ENCODE peak calls at places on chromosomes 6 and 20, in five cellular contexts. One of them, this sample, is unnamed.

GRCh38 chr20:47336013-47336754 is 20.3 kb downstream of the ZMYND8 start:
- DNase-seq in fibroblast of pulmonary artery: peak; percentile 87
- DNase-seq in GM06990: no peak
- DNase-seq in breast epithelium: peak; percentile 67
- DNase-seq in astrocyte of the spinal cord: peak; percentile 88
- DNase-seq in this sample: peak; percentile 87

GRCh38 chr6:83633609-83634008 is 75.3 kb downstream of the SNAP91 start:
- DNase-seq in fibroblast of pulmonary artery: no peak
- DNase-seq in GM06990: no peak
- DNase-seq in breast epithelium: no peak
- DNase-seq in astrocyte of the spinal cord: no peak
- DNase-seq in this sample: no peak

GRCh38 chr6:109454483-109455160 is 950 bp downstream of the MICAL1 start:
- DNase-seq in fibroblast of pulmonary artery: peak; percentile 29
- DNase-seq in GM06990: peak; percentile 76
- DNase-seq in breast epithelium: peak; percentile 39
- DNase-seq in astrocyte of the spinal cord: peak; percentile 47
- DNase-seq in this sample: no peak

GRCh38 chr20:44495802-44496481 is 20.3 kb downstream of the TTPAL start:
- DNase-seq in fibroblast of pulmonary artery: peak; percentile 89
- DNase-seq in GM06990: no peak
- DNase-seq in breast epithelium: no peak
- DNase-seq in astrocyte of the spinal cord: peak; percentile 95
- DNase-seq in this sample: peak; percentile 98

GRCh38 chr6:41182069-41183034 is 18.6 kb downstream of the TREML2 start:
- DNase-seq in fibroblast of pulmonary artery: peak; percentile 73
- DNase-seq in GM06990: no peak
- DNase-seq in breast epithelium: no peak
- DNase-seq in astrocyte of the spinal cord: peak; percentile 33
- DNase-seq in this sample: peak; percentile 60

GRCh38 chr20:64049060-64049886 is at the start of gene SOX18:
- DNase-seq in fibroblast of pulmonary artery: peak; percentile 34
- DNase-seq in GM06990: no peak
- DNase-seq in breast epithelium: no peak
- DNase-seq in astrocyte of the spinal cord: no peak
- DNase-seq in this sample: no peak

GRCh38 chr6:43811101-43812099 is 41.4 kb downstream of the VEGFA start:
- DNase-seq in fibroblast of pulmonary artery: no peak
- DNase-seq in GM06990: no peak
- DNase-seq in breast epithelium: no peak
- DNase-seq in astrocyte of the spinal cord: no peak
- DNase-seq in this sample: no peak

GRCh38 chr6:151807513-151808330 is at the start of gene ESR1:
- DNase-seq in fibroblast of pulmonary artery: peak; percentile 14
- DNase-seq in GM06990: peak; percentile 39
- DNase-seq in breast epithelium: peak; percentile 53
- DNase-seq in astrocyte of the spinal cord: no peak
- DNase-seq in this sample: no peak

GRCh38 chr20:50304883-50305635 is 114.4 kb downstream of the CEBPB start:
- DNase-seq in fibroblast of pulmonary artery: peak; percentile 96
- DNase-seq in GM06990: no peak
- DNase-seq in breast epithelium: peak; percentile 81
- DNase-seq in astrocyte of the spinal cord: peak; percentile 70
- DNase-seq in this sample: peak; percentile 99

GRCh38 chr6:19368511-19368910 is 468.7 kb upstream of the ID4 start:
- DNase-seq in fibroblast of pulmonary artery: peak; percentile 63
- DNase-seq in GM06990: no peak
- DNase-seq in breast epithelium: no peak
- DNase-seq in astrocyte of the spinal cord: peak; percentile 64
- DNase-seq in this sample: peak; percentile 54

GRCh38 chr6:13633343-13633742 is 18.2 kb downstream of the NOL7 start:
- DNase-seq in fibroblast of pulmonary artery: no peak
- DNase-seq in GM06990: no peak
- DNase-seq in breast epithelium: no peak
- DNase-seq in astrocyte of the spinal cord: no peak
- DNase-seq in this sample: no peak

GRCh38 chr6:125835221-125835744 is 44.5 kb downstream of the NCOA7 start:
- DNase-seq in fibroblast of pulmonary artery: peak; percentile 97
- DNase-seq in GM06990: no peak
- DNase-seq in breast epithelium: no peak
- DNase-seq in astrocyte of the spinal cord: peak; percentile 20
- DNase-seq in this sample: peak; percentile 81

GRCh38 chr6:106160189-106160588 is 74.1 kb downstream of the PRDM1 start:
- DNase-seq in fibroblast of pulmonary artery: no peak
- DNase-seq in GM06990: no peak
- DNase-seq in breast epithelium: no peak
- DNase-seq in astrocyte of the spinal cord: peak; percentile 36
- DNase-seq in this sample: no peak

GRCh38 chr6:43630980-43631619 is 2.0 kb upstream of the GTPBP2 start:
- DNase-seq in fibroblast of pulmonary artery: no peak
- DNase-seq in GM06990: no peak
- DNase-seq in breast epithelium: no peak
- DNase-seq in astrocyte of the spinal cord: no peak
- DNase-seq in this sample: no peak

GRCh38 chr6:140401666-140402255 is 1027.3 kb upstream of the CITED2 start:
- DNase-seq in fibroblast of pulmonary artery: peak; percentile 35
- DNase-seq in GM06990: no peak
- DNase-seq in breast epithelium: no peak
- DNase-seq in astrocyte of the spinal cord: no peak
- DNase-seq in this sample: peak; percentile 92

GRCh38 chr6:139904158-139904533 is 529.7 kb upstream of the CITED2 start:
- DNase-seq in fibroblast of pulmonary artery: no peak
- DNase-seq in GM06990: no peak
- DNase-seq in breast epithelium: no peak
- DNase-seq in astrocyte of the spinal cord: no peak
- DNase-seq in this sample: no peak

GRCh38 chr6:24576452-24576851 is 69.5 kb downstream of the KIAA0319 start:
- DNase-seq in fibroblast of pulmonary artery: no peak
- DNase-seq in GM06990: no peak
- DNase-seq in breast epithelium: no peak
- DNase-seq in astrocyte of the spinal cord: no peak
- DNase-seq in this sample: no peak

GRCh38 chr6:25332671-25333071 is 53.5 kb downstream of the CARMIL1 start:
- DNase-seq in fibroblast of pulmonary artery: no peak
- DNase-seq in GM06990: no peak
- DNase-seq in breast epithelium: no peak
- DNase-seq in astrocyte of the spinal cord: no peak
- DNase-seq in this sample: no peak

GRCh38 chr6:89434954-89435353 is 2.0 kb downstream of the ANKRD6 start:
- DNase-seq in fibroblast of pulmonary artery: no peak
- DNase-seq in GM06990: no peak
- DNase-seq in breast epithelium: no peak
- DNase-seq in astrocyte of the spinal cord: no peak
- DNase-seq in this sample: no peak

GRCh38 chr6:67683960-67684359 is 951.1 kb upstream of the ADGRB3 start:
- DNase-seq in fibroblast of pulmonary artery: peak; percentile 65
- DNase-seq in GM06990: no peak
- DNase-seq in breast epithelium: no peak
- DNase-seq in astrocyte of the spinal cord: peak; percentile 81
- DNase-seq in this sample: peak; percentile 1

GRCh38 chr20:46200582-46201570 is 82.8 kb downstream of the CD40 start:
- DNase-seq in fibroblast of pulmonary artery: peak; percentile 3
- DNase-seq in GM06990: no peak
- DNase-seq in breast epithelium: no peak
- DNase-seq in astrocyte of the spinal cord: no peak
- DNase-seq in this sample: no peak
- H3K4me3 ChIP-seq in fibroblast of pulmonary artery: no peak overlapping the region
- H3K4me3 ChIP-seq in GM06990: no peak overlapping the region
- H3K4me3 ChIP-seq in breast epithelium: peak overlapping the region; percentile 17
- H3K4me3 ChIP-seq in astrocyte of the spinal cord: no peak overlapping the region
- H3K4me3 ChIP-seq in this sample: no peak overlapping the region

GRCh38 chr6:169251822-169252804 is 1.5 kb downstream of the THBS2 start:
- DNase-seq in fibroblast of pulmonary artery: no peak
- DNase-seq in GM06990: no peak
- DNase-seq in breast epithelium: no peak
- DNase-seq in astrocyte of the spinal cord: no peak
- DNase-seq in this sample: no peak
- H3K4me3 ChIP-seq in fibroblast of pulmonary artery: peak overlapping the region; percentile 75
- H3K4me3 ChIP-seq in GM06990: no peak overlapping the region
- H3K4me3 ChIP-seq in breast epithelium: peak overlapping the region; percentile 46
- H3K4me3 ChIP-seq in astrocyte of the spinal cord: peak overlapping the region; percentile 53
- H3K4me3 ChIP-seq in this sample: peak overlapping the region; percentile 95

GRCh38 chr20:38260378-38261053 is at the start of gene KIAA1755:
- DNase-seq in fibroblast of pulmonary artery: no peak
- DNase-seq in GM06990: no peak
- DNase-seq in breast epithelium: no peak
- DNase-seq in astrocyte of the spinal cord: peak; percentile 39
- DNase-seq in this sample: no peak

GRCh38 chr20:38261054-38261390 is 487 bp upstream of the KIAA1755 start:
- DNase-seq in fibroblast of pulmonary artery: no peak
- DNase-seq in GM06990: no peak
- DNase-seq in breast epithelium: no peak
- DNase-seq in astrocyte of the spinal cord: no peak
- DNase-seq in this sample: no peak

GRCh38 chr20:38256966-38257365 is 3.6 kb downstream of the KIAA1755 start:
- DNase-seq in fibroblast of pulmonary artery: no peak
- DNase-seq in GM06990: no peak
- DNase-seq in breast epithelium: no peak
- DNase-seq in astrocyte of the spinal cord: no peak
- DNase-seq in this sample: no peak

GRCh38 chr20:38258545-38259223 is 1.9 kb downstream of the KIAA1755 start:
- DNase-seq in fibroblast of pulmonary artery: no peak
- DNase-seq in GM06990: no peak
- DNase-seq in breast epithelium: no peak
- DNase-seq in astrocyte of the spinal cord: no peak
- DNase-seq in this sample: no peak

GRCh38 chr20:38260025-38260377 is 534 bp downstream of the KIAA1755 start:
- DNase-seq in fibroblast of pulmonary artery: no peak
- DNase-seq in GM06990: no peak
- DNase-seq in breast epithelium: no peak
- DNase-seq in astrocyte of the spinal cord: peak; percentile 50
- DNase-seq in this sample: no peak
- H3K4me3 ChIP-seq in fibroblast of pulmonary artery: peak overlapping the region; percentile 24
- H3K4me3 ChIP-seq in GM06990: no peak overlapping the region
- H3K4me3 ChIP-seq in breast epithelium: peak overlapping the region; percentile 57
- H3K4me3 ChIP-seq in astrocyte of the spinal cord: peak overlapping the region; percentile 67
- H3K4me3 ChIP-seq in this sample: peak overlapping the region; percentile 27

GRCh38 chr6:57048577-57048976 is 2.1 kb downstream of the KIAA1586 start:
- DNase-seq in fibroblast of pulmonary artery: no peak
- DNase-seq in GM06990: no peak
- DNase-seq in breast epithelium: no peak
- DNase-seq in astrocyte of the spinal cord: no peak
- DNase-seq in this sample: peak; percentile 6
- H3K4me3 ChIP-seq in fibroblast of pulmonary artery: no peak overlapping the region
- H3K4me3 ChIP-seq in GM06990: peak overlapping the region; percentile 50
- H3K4me3 ChIP-seq in breast epithelium: no peak overlapping the region
- H3K4me3 ChIP-seq in astrocyte of the spinal cord: peak overlapping the region; percentile 8
- H3K4me3 ChIP-seq in this sample: no peak overlapping the region

GRCh38 chr6:128114164-128114563 is 213.3 kb upstream of the THEMIS start:
- DNase-seq in fibroblast of pulmonary artery: no peak
- DNase-seq in GM06990: no peak
- DNase-seq in breast epithelium: no peak
- DNase-seq in astrocyte of the spinal cord: no peak
- DNase-seq in this sample: no peak

GRCh38 chr6:128111096-128111495 is 210.2 kb upstream of the THEMIS start:
- DNase-seq in fibroblast of pulmonary artery: peak; percentile 31
- DNase-seq in GM06990: no peak
- DNase-seq in breast epithelium: no peak
- DNase-seq in astrocyte of the spinal cord: peak; percentile 25
- DNase-seq in this sample: peak; percentile 17

GRCh38 chr6:128118401-128118800 is 217.5 kb upstream of the THEMIS start:
- DNase-seq in fibroblast of pulmonary artery: peak; percentile 32
- DNase-seq in GM06990: no peak
- DNase-seq in breast epithelium: no peak
- DNase-seq in astrocyte of the spinal cord: peak; percentile 87
- DNase-seq in this sample: peak; percentile 82

GRCh38 chr6:128117916-128118315 is 217.1 kb upstream of the THEMIS start:
- DNase-seq in fibroblast of pulmonary artery: no peak
- DNase-seq in GM06990: no peak
- DNase-seq in breast epithelium: no peak
- DNase-seq in astrocyte of the spinal cord: no peak
- DNase-seq in this sample: peak; percentile 12

GRCh38 chr6:128112494-128112893 is 211.6 kb upstream of the THEMIS start:
- DNase-seq in fibroblast of pulmonary artery: no peak
- DNase-seq in GM06990: no peak
- DNase-seq in breast epithelium: no peak
- DNase-seq in astrocyte of the spinal cord: peak; percentile 14
- DNase-seq in this sample: peak; percentile 3
- H3K4me3 ChIP-seq in fibroblast of pulmonary artery: no peak overlapping the region
- H3K4me3 ChIP-seq in GM06990: no peak overlapping the region
- H3K4me3 ChIP-seq in breast epithelium: peak overlapping the region; percentile 2
- H3K4me3 ChIP-seq in astrocyte of the spinal cord: no peak overlapping the region
- H3K4me3 ChIP-seq in this sample: peak overlapping the region; percentile 26